ENCODE peak calls at places on chromosomes 3 and 15, in seven cellular contexts. P is fibroblast of pulmonary artery, D is lung, L is AG09309, I is sigmoid colon, X is mucosa of descending colon, C is lower lobe of right lung. M is an unnamed sample.

GRCh38 chr3:188080091-188080490 is 73.9 kb upstream of the LPP start:
- DNase-seq in P (no peak), D (no peak), L (no peak), I (no peak), X (no peak), C (no peak), M (no peak)

GRCh38 chr15:61047783-61048182 is 181.3 kb downstream of the RORA start:
- DNase-seq in P (peak), D (no peak), L (no peak), I (no peak), X (no peak), C (no peak), M (no peak)

GRCh38 chr3:149437710-149438109 is 36.8 kb upstream of the TM4SF4 start:
- DNase-seq in P (no peak), D (no peak), L (no peak), I (no peak), X (peak), C (no peak), M (no peak)

GRCh38 chr15:64536244-64536836 is 76.0 kb downstream of the ZNF609 start:
- DNase-seq in P (peak), D (no peak), L (peak), I (no peak), X (no peak), C (no peak), M (no peak)

GRCh38 chr3:151305081-151305777 is 11.4 kb downstream of the GPR87 start:
- DNase-seq in P (peak), D (peak), L (peak), I (peak), X (peak), C (peak), M (peak)

GRCh38 chr15:77466521-77466920 is 45.8 kb downstream of the HMG20A start:
- DNase-seq in P (no peak), D (no peak), L (no peak), I (no peak), X (no peak), C (no peak), M (no peak)

GRCh38 chr3:86245360-86245759 is 745.6 kb downstream of the VGLL3 start:
- DNase-seq in P (no peak), D (no peak), L (no peak), I (no peak), X (peak), C (no peak), M (no peak)

GRCh38 chr3:81303326-81303725 is 458.1 kb downstream of the GBE1 start:
- DNase-seq in P (no peak), D (no peak), L (no peak), I (no peak), X (no peak), C (no peak), M (no peak)

GRCh38 chr3:98343647-98344507 is 9.8 kb upstream of the OR5K4 start:
- DNase-seq in P (peak), D (no peak), L (no peak), I (no peak), X (peak), C (no peak), M (no peak)

GRCh38 chr3:42839616-42840015 is 30.4 kb downstream of the ACKR2 start:
- DNase-seq in P (peak), D (no peak), L (peak), I (peak), X (peak), C (no peak), M (no peak)

GRCh38 chr15:25240461-25241021 is 198.3 kb downstream of the UBE3A start:
- DNase-seq in P (no peak), D (no peak), L (no peak), I (peak), X (no peak), C (peak), M (no peak)

GRCh38 chr15:98777426-98777825 is 129.1 kb downstream of the IGF1R start:
- DNase-seq in P (no peak), D (no peak), L (no peak), I (no peak), X (no peak), C (no peak), M (no peak)

GRCh38 chr15:43777293-43777819 is 590 bp upstream of the ELL3 start:
- DNase-seq in P (peak), D (peak), L (no peak), I (peak), X (peak), C (peak), M (peak)

GRCh38 chr15:75076277-75076676 is 52.9 kb downstream of the PPCDC start:
- DNase-seq in P (no peak), D (no peak), L (no peak), I (peak), X (no peak), C (no peak), M (no peak)

GRCh38 chr3:156677120-156677479 is 2.7 kb downstream of the TIPARP start:
- DNase-seq in P (no peak), D (no peak), L (no peak), I (no peak), X (no peak), C (no peak), M (no peak)

GRCh38 chr15:87326274-87326673 is 930.3 kb downstream of the NTRK3 start:
- DNase-seq in P (peak), D (no peak), L (no peak), I (no peak), X (no peak), C (no peak), M (no peak)

GRCh38 chr3:184441202-184441900 is 61.5 kb downstream of the CHRD start:
- DNase-seq in P (no peak), D (no peak), L (no peak), I (no peak), X (no peak), C (no peak), M (no peak)

GRCh38 chr3:10000686-10001085 is 14.0 kb upstream of the EMC3 start:
- DNase-seq in P (no peak), D (no peak), L (no peak), I (peak), X (no peak), C (no peak), M (no peak)

GRCh38 chr3:30368978-30369377 is 237.4 kb upstream of the TGFBR2 start:
- DNase-seq in P (peak), D (no peak), L (peak), I (no peak), X (no peak), C (no peak), M (no peak)

GRCh38 chr3:13500133-13500885 is 20.2 kb downstream of the HDAC11 start:
- DNase-seq in P (peak), D (no peak), L (no peak), I (no peak), X (no peak), C (peak), M (no peak)

GRCh38 chr3:152405915-152406802 is 137.4 kb downstream of the MBNL1 start:
- DNase-seq in P (peak), D (no peak), L (peak), I (no peak), X (no peak), C (no peak), M (no peak)

GRCh38 chr15:84023636-84024035 is 211.9 kb upstream of the GOLGA6L4 start:
- DNase-seq in P (peak), D (no peak), L (no peak), I (no peak), X (peak), C (no peak), M (no peak)
- TF ChIP-seq CTCF in P (peak), D (no peak), L (peak), I (peak), X (no peak), C (peak), M (peak)

DNA sequence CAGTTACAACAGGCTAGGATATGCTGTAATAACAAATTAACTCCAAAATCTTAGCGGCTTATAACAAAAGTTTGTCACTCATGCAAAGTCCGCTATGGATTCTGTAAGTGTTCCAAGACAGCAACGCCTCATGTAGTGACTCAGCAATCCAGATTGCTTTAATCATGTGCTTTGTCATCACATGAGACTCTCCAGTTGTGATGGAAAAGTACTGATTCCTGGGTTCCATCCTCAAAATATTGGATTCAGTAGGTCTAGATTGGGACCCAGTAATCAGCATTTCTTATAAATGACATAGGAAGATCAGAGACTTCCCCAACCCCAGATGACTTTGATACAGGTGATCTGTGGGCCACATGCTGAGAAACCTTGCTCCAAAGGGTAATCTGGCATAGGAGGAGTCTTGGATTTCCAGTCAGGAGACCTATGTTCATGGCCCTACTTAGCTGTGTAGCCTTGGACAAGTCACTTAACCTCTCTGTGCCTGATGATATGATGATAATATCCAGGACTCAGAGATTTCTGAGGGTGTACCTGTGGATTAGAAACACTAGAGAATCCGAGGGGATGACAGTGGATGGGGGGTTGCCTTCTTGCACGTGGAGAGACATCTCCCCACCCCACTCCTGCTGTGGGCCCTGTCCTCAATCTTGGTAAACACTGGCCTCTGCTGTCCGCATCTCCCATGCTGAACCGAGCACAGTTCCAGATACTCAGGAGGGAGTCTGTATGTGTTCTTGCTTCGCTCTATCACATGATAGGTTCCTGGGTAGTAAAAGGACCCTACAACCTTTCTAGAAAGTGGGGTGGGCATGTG is 65.5 kb downstream of the CORO2B start:
- DNase-seq in P (peak), D (no peak), L (peak), I (peak), X (no peak), C (no peak), M (peak)
- TF ChIP-seq CTCF in P (peak), D (no peak), L (peak), I (no peak), X (no peak), C (no peak), M (no peak)

DNA sequence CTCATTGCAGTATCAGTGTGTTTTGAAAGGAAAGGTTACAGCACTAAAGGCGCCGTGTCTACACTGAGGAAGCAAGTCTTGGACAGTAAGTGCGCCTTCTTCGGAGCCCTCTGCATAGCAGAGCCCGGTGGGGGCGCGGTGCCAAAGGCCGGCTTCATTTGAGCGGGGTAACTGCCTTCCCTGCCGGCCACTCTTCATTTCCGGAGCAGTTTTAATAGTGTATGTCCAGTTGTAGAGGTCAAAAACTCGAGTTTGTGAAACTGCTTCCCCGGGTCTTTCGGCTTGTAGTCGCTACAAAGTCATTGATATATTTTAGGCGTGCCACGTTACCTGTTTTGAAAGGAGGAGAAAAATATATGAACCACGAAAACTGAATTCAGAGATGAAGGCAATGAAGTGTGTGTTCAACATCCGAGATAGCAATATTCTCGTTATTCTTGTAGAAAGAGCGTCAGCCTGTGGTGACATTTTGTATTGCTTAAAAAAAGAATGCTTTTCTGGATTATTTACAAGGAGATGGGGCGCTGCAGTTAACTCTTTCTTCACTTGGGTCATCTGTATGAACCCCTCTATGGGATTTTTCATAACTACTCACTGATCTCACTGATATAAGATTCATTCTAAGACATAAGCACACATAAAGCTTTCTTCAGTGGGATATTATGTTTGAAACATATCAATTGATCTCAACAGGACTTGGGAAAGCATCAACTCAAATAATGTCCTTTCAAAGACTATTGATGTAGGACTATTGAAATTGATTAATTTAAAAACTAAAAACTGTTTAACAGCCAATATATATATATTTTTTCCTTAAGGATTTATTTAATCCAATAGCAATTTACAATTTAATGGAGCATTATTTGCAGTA is 3.0 kb downstream of the ALCAM start:
- DNase-seq in P (peak), D (peak), L (no peak), I (peak), X (peak), C (peak), M (peak)
- TF ChIP-seq CTCF in P (peak), D (peak), L (peak), I (peak), X (peak), C (peak), M (peak)

DNA sequence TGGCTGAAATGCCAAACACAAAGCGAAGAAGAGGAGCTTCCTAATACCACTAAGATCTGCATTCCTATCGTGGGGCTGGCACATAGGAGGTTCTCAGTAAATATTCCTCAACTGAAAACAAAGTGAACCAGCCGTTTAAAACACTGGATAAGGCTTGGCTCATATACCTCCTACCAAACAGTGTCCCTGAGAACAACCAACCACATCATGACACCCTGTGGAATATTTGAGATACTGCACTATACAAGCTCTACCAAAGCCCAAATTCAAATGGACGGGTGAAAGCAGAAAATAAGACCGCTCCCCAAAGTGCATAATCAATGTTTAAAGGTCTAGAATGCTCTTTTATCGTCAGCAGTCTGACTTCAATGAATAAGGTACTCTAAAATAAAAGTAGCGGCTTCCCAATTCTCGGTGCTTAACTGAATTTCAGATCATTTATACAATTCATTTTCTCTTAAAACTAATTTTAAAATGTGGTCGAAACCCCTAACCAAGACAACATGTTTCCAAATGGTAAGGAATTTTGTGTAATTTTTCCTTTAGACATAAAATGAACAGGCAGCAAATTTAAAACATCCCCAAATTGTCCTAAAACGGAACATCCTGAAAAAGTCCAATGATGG is 425.8 kb downstream of the ERC2 start:
- DNase-seq in P (peak), D (no peak), L (peak), I (no peak), X (peak), C (no peak), M (no peak)
- TF ChIP-seq CTCF in P (peak), D (peak), L (peak), I (peak), X (no peak), C (peak), M (no peak)

DNA sequence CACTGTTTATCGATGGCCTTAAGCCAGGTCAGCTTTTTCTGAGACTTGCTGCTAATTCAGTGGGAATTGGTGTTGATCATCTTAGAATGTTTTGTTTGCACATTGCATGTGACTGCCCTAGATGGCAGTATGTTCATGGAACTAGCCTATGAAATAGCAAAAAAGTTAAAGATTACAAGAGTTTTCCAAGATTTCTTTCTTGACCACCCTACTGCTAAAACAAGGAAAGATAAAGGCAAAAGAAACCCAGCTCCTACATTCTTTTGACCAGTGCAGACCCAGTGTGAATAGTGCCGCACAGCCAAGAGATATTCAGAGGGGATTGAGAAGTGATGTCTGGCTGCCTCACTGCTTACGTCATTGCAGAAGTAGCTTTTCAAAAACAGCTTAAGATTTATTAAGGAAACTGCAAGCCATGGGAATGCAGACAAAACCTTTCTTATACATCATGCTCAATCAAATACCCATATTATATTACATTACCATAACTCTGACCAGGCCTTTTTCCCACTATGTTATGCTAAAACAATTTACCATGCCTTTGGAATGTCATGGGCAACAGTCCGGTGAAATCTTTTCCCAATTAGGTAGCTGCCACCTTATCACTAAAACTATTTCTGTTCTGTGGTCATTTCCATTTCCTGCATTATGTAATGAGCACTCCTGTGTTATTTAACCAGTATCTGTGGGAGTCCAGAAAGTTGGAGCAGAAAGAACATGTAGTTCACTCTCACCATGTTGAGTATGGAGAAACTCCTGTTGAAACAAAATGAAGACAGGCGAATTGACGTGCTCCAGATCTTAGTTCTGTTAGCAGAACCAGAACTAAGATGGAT is 6.0 kb downstream of the PHLDB2 start:
- DNase-seq in P (peak), D (no peak), L (peak), I (no peak), X (no peak), C (no peak), M (no peak)
- TF ChIP-seq CTCF in P (peak), D (no peak), L (peak), I (no peak), X (no peak), C (no peak), M (no peak)

GRCh38 chr3:67382551-67382950 is 271.9 kb downstream of the SUCLG2 start:
- DNase-seq in P (peak), D (no peak), L (no peak), I (no peak), X (no peak), C (no peak), M (no peak)

GRCh38 chr3:67386446-67386845 is 268.0 kb downstream of the SUCLG2 start:
- DNase-seq in P (no peak), D (no peak), L (no peak), I (no peak), X (no peak), C (no peak), M (no peak)

GRCh38 chr3:67381667-67382272 is 272.6 kb downstream of the SUCLG2 start:
- DNase-seq in P (peak), D (no peak), L (no peak), I (no peak), X (peak), C (no peak), M (no peak)

GRCh38 chr3:67383379-67383778 is 271.0 kb downstream of the SUCLG2 start:
- DNase-seq in P (no peak), D (no peak), L (no peak), I (no peak), X (no peak), C (no peak), M (no peak)

GRCh38 chr3:67384790-67385397 is 269.5 kb downstream of the SUCLG2 start:
- DNase-seq in P (peak), D (no peak), L (no peak), I (no peak), X (peak), C (no peak), M (no peak)
- TF ChIP-seq CTCF in P (peak), D (peak), L (peak), I (no peak), X (peak), C (peak), M (peak)

M was measured in breast epithelium.